ENCODE peak calls at places on chromosomes 1 and 21, in seven cellular contexts. One of them, this sample, is unnamed.

GRCh38 chr1:9093096-9093495 is 23.7 kb upstream of the SLC2A5 start:
- DNase-seq in neuronal stem cell: no peak
- DNase-seq in mesenchymal stem cell: no peak
- DNase-seq in H9: no peak
- DNase-seq in trophoblast cell: no peak
- DNase-seq in H1: no peak
- DNase-seq in IMR-90: no peak
- DNase-seq in this sample: no peak

GRCh38 chr1:21821385-21822019 is 9.4 kb downstream of the LDLRAD2 start:
- DNase-seq in neuronal stem cell: no peak
- DNase-seq in mesenchymal stem cell: no peak
- DNase-seq in H9: no peak
- DNase-seq in trophoblast cell: no peak
- DNase-seq in H1: no peak
- DNase-seq in IMR-90: no peak
- DNase-seq in this sample: no peak

GRCh38 chr1:109263597-109264378 is 14.4 kb downstream of the CELSR2 start:
- DNase-seq in neuronal stem cell: peak; percentile 75
- DNase-seq in mesenchymal stem cell: peak; percentile 84
- DNase-seq in H9: peak; percentile 98
- DNase-seq in trophoblast cell: peak; percentile 99
- DNase-seq in H1: peak; percentile 87
- DNase-seq in IMR-90: peak; percentile 79
- DNase-seq in this sample: peak; percentile 98

GRCh38 chr1:203124546-203125317 is 2.8 kb upstream of the ADORA1 start:
- DNase-seq in neuronal stem cell: no peak
- DNase-seq in mesenchymal stem cell: no peak
- DNase-seq in H9: peak; percentile 15
- DNase-seq in trophoblast cell: no peak
- DNase-seq in H1: no peak
- DNase-seq in IMR-90: peak; percentile 34
- DNase-seq in this sample: no peak

GRCh38 chr1:31614538-31615005 is 2.9 kb upstream of the HCRTR1 start:
- DNase-seq in neuronal stem cell: no peak
- DNase-seq in mesenchymal stem cell: no peak
- DNase-seq in H9: no peak
- DNase-seq in trophoblast cell: no peak
- DNase-seq in H1: no peak
- DNase-seq in IMR-90: no peak
- DNase-seq in this sample: peak; percentile 30

GRCh38 chr21:37220433-37220980 is 46.6 kb downstream of the VPS26C start:
- DNase-seq in neuronal stem cell: no peak
- DNase-seq in mesenchymal stem cell: no peak
- DNase-seq in H9: no peak
- DNase-seq in trophoblast cell: no peak
- DNase-seq in H1: no peak
- DNase-seq in IMR-90: peak; percentile 50
- DNase-seq in this sample: peak; percentile 38

GRCh38 chr1:40421694-40422384 is 28.4 kb upstream of the ZFP69B start:
- DNase-seq in neuronal stem cell: no peak
- DNase-seq in mesenchymal stem cell: no peak
- DNase-seq in H9: no peak
- DNase-seq in trophoblast cell: no peak
- DNase-seq in H1: no peak
- DNase-seq in IMR-90: peak; percentile 23
- DNase-seq in this sample: no peak

GRCh38 chr1:94100785-94101612 is 19.9 kb downstream of the ABCA4 start:
- DNase-seq in neuronal stem cell: no peak
- DNase-seq in mesenchymal stem cell: no peak
- DNase-seq in H9: no peak
- DNase-seq in trophoblast cell: peak; percentile 87
- DNase-seq in H1: no peak
- DNase-seq in IMR-90: no peak
- DNase-seq in this sample: no peak

GRCh38 chr1:61157420-61157987 is 75.1 kb downstream of the NFIA start:
- DNase-seq in neuronal stem cell: no peak
- DNase-seq in mesenchymal stem cell: peak; percentile 74
- DNase-seq in H9: no peak
- DNase-seq in trophoblast cell: no peak
- DNase-seq in H1: no peak
- DNase-seq in IMR-90: peak; percentile 66
- DNase-seq in this sample: no peak

GRCh38 chr21:43930848-43931384 is 65.9 kb downstream of the AGPAT3 start:
- DNase-seq in neuronal stem cell: no peak
- DNase-seq in mesenchymal stem cell: no peak
- DNase-seq in H9: no peak
- DNase-seq in trophoblast cell: no peak
- DNase-seq in H1: no peak
- DNase-seq in IMR-90: no peak
- DNase-seq in this sample: no peak

GRCh38 chr1:35377553-35377952 is 109.0 kb downstream of the ZMYM4 start:
- DNase-seq in neuronal stem cell: no peak
- DNase-seq in mesenchymal stem cell: peak; percentile 28
- DNase-seq in H9: no peak
- DNase-seq in trophoblast cell: no peak
- DNase-seq in H1: no peak
- DNase-seq in IMR-90: peak; percentile 68
- DNase-seq in this sample: no peak

GRCh38 chr1:25958475-25958874 is 39.4 kb downstream of the PAFAH2 start:
- DNase-seq in neuronal stem cell: no peak
- DNase-seq in mesenchymal stem cell: peak; percentile 66
- DNase-seq in H9: no peak
- DNase-seq in trophoblast cell: peak; percentile 91
- DNase-seq in H1: no peak
- DNase-seq in IMR-90: peak; percentile 87
- DNase-seq in this sample: no peak

GRCh38 chr1:64996541-64997257 is 30.4 kb upstream of the JAK1 start:
- DNase-seq in neuronal stem cell: no peak
- DNase-seq in mesenchymal stem cell: no peak
- DNase-seq in H9: no peak
- DNase-seq in trophoblast cell: no peak
- DNase-seq in H1: no peak
- DNase-seq in IMR-90: no peak
- DNase-seq in this sample: no peak

GRCh38 chr1:221841983-221842335 is 100.1 kb upstream of the DUSP10 start:
- DNase-seq in neuronal stem cell: no peak
- DNase-seq in mesenchymal stem cell: no peak
- DNase-seq in H9: no peak
- DNase-seq in trophoblast cell: no peak
- DNase-seq in H1: no peak
- DNase-seq in IMR-90: no peak
- DNase-seq in this sample: no peak

GRCh38 chr1:228308628-228309547 is 97.7 kb downstream of the TRIM11 start:
- DNase-seq in neuronal stem cell: no peak
- DNase-seq in mesenchymal stem cell: no peak
- DNase-seq in H9: peak; percentile 45
- DNase-seq in trophoblast cell: no peak
- DNase-seq in H1: no peak
- DNase-seq in IMR-90: no peak
- DNase-seq in this sample: peak; percentile 28

GRCh38 chr1:180501865-180502360 is 464 bp downstream of the ACBD6 start:
- DNase-seq in neuronal stem cell: no peak
- DNase-seq in mesenchymal stem cell: no peak
- DNase-seq in H9: peak; percentile 90
- DNase-seq in trophoblast cell: peak; percentile 81
- DNase-seq in H1: peak; percentile 44
- DNase-seq in IMR-90: no peak
- DNase-seq in this sample: no peak

GRCh38 chr1:228879164-228879563 is 143.9 kb downstream of the RHOU start:
- DNase-seq in neuronal stem cell: no peak
- DNase-seq in mesenchymal stem cell: no peak
- DNase-seq in H9: no peak
- DNase-seq in trophoblast cell: no peak
- DNase-seq in H1: no peak
- DNase-seq in IMR-90: no peak
- DNase-seq in this sample: no peak

GRCh38 chr21:28856588-28857250 is 136.0 kb downstream of the LTN1 start:
- DNase-seq in neuronal stem cell: peak; percentile 1
- DNase-seq in mesenchymal stem cell: no peak
- DNase-seq in H9: peak; percentile 44
- DNase-seq in trophoblast cell: no peak
- DNase-seq in H1: no peak
- DNase-seq in IMR-90: no peak
- DNase-seq in this sample: peak; percentile 34

GRCh38 chr21:18499761-18500376 is 96.3 kb upstream of the TMPRSS15 start:
- DNase-seq in neuronal stem cell: peak; percentile 56
- DNase-seq in mesenchymal stem cell: peak; percentile 53
- DNase-seq in H9: no peak
- DNase-seq in trophoblast cell: peak; percentile 64
- DNase-seq in H1: no peak
- DNase-seq in IMR-90: peak; percentile 13
- DNase-seq in this sample: peak; percentile 44

GRCh38 chr1:215263636-215264035 is 181.1 kb downstream of the KCNK2 start:
- DNase-seq in neuronal stem cell: no peak
- DNase-seq in mesenchymal stem cell: no peak
- DNase-seq in H9: no peak
- DNase-seq in trophoblast cell: no peak
- DNase-seq in H1: no peak
- DNase-seq in IMR-90: no peak
- DNase-seq in this sample: no peak

GRCh38 chr21:46036696-46037337 is 55.2 kb downstream of the COL6A1 start:
- DNase-seq in neuronal stem cell: no peak
- DNase-seq in mesenchymal stem cell: no peak
- DNase-seq in H9: no peak
- DNase-seq in trophoblast cell: no peak
- DNase-seq in H1: no peak
- DNase-seq in IMR-90: no peak
- DNase-seq in this sample: no peak

GRCh38 chr1:201459052-201459451 is 9.9 kb downstream of the PHLDA3 start:
- DNase-seq in neuronal stem cell: no peak
- DNase-seq in mesenchymal stem cell: no peak
- DNase-seq in H9: no peak
- DNase-seq in trophoblast cell: no peak
- DNase-seq in H1: no peak
- DNase-seq in IMR-90: no peak
- DNase-seq in this sample: no peak

GRCh38 chr1:201461783-201462441 is 7.1 kb downstream of the PHLDA3 start:
- DNase-seq in neuronal stem cell: no peak
- DNase-seq in mesenchymal stem cell: peak; percentile 99
- DNase-seq in H9: no peak
- DNase-seq in trophoblast cell: peak; percentile 61
- DNase-seq in H1: no peak
- DNase-seq in IMR-90: peak; percentile 99
- DNase-seq in this sample: no peak

GRCh38 chr1:201461193-201461657 is 7.8 kb downstream of the PHLDA3 start:
- DNase-seq in neuronal stem cell: no peak
- DNase-seq in mesenchymal stem cell: peak; percentile 99
- DNase-seq in H9: no peak
- DNase-seq in trophoblast cell: peak; percentile 90
- DNase-seq in H1: no peak
- DNase-seq in IMR-90: peak; percentile 98
- DNase-seq in this sample: peak; percentile 74

GRCh38 chr1:201459775-201460174 is 9.2 kb downstream of the PHLDA3 start:
- DNase-seq in neuronal stem cell: no peak
- DNase-seq in mesenchymal stem cell: no peak
- DNase-seq in H9: no peak
- DNase-seq in trophoblast cell: no peak
- DNase-seq in H1: no peak
- DNase-seq in IMR-90: no peak
- DNase-seq in this sample: no peak

DNA sequence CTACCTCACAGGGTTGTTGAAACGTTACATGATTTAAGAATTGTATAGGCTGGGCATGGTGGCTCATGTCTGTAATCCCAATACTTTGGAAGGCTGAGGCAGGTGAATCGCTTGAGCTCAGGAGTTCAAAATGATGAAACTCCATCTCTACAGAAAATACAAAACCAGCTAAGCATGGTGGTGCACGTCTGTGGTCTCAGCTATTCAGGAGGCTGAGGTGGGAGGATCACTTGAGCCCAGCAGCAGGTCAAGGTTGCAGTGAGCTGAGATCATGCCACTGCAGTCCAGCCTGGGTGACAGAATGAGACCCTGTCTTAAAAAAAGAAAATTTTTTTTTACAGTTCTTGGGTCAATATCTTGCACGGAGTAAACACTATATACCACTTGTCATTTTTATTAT is 8.2 kb downstream of the PHLDA3 start:
- DNase-seq in neuronal stem cell: no peak
- DNase-seq in mesenchymal stem cell: no peak
- DNase-seq in H9: no peak
- DNase-seq in trophoblast cell: no peak
- DNase-seq in H1: no peak
- DNase-seq in IMR-90: no peak
- DNase-seq in this sample: no peak
- H2AK5ac ChIP-seq in neuronal stem cell: no peak overlapping the region
- H2AK5ac ChIP-seq in mesenchymal stem cell: peak overlapping the region; percentile 45
- H2AK5ac ChIP-seq in H9: no peak overlapping the region
- H2AK5ac ChIP-seq in trophoblast cell: no peak overlapping the region
- H2AK5ac ChIP-seq in H1: no peak overlapping the region
- H2AK5ac ChIP-seq in IMR-90: peak overlapping the region; percentile 76
- H2AK5ac ChIP-seq in this sample: no peak overlapping the region

GRCh38 chr1:183693521-183693920 is 40.4 kb upstream of the APOBEC4 start:
- DNase-seq in neuronal stem cell: no peak
- DNase-seq in mesenchymal stem cell: no peak
- DNase-seq in H9: no peak
- DNase-seq in trophoblast cell: no peak
- DNase-seq in H1: no peak
- DNase-seq in IMR-90: no peak
- DNase-seq in this sample: no peak
- H2BK120ac ChIP-seq in neuronal stem cell: no peak overlapping the region
- H2BK120ac ChIP-seq in mesenchymal stem cell: no peak overlapping the region
- H2BK120ac ChIP-seq in H9: no peak overlapping the region
- H2BK120ac ChIP-seq in trophoblast cell: no peak overlapping the region
- H2BK120ac ChIP-seq in H1: no peak overlapping the region
- H2BK120ac ChIP-seq in IMR-90: no peak overlapping the region
- H2BK120ac ChIP-seq in this sample: no peak overlapping the region

GRCh38 chr1:229973297-229973612 is 93.8 kb upstream of the GALNT2 start:
- DNase-seq in neuronal stem cell: no peak
- DNase-seq in mesenchymal stem cell: no peak
- DNase-seq in H9: no peak
- DNase-seq in trophoblast cell: no peak
- DNase-seq in H1: no peak
- DNase-seq in IMR-90: no peak
- DNase-seq in this sample: no peak
- H2AK5ac ChIP-seq in neuronal stem cell: no peak overlapping the region
- H2AK5ac ChIP-seq in mesenchymal stem cell: no peak overlapping the region
- H2AK5ac ChIP-seq in H9: no peak overlapping the region
- H2AK5ac ChIP-seq in trophoblast cell: no peak overlapping the region
- H2AK5ac ChIP-seq in H1: no peak overlapping the region
- H2AK5ac ChIP-seq in IMR-90: no peak overlapping the region
- H2AK5ac ChIP-seq in this sample: no peak overlapping the region

GRCh38 chr1:79496129-79496528 is 489.6 kb upstream of the ADGRL4 start:
- DNase-seq in neuronal stem cell: no peak
- DNase-seq in mesenchymal stem cell: no peak
- DNase-seq in H9: no peak
- DNase-seq in trophoblast cell: no peak
- DNase-seq in H1: no peak
- DNase-seq in IMR-90: no peak
- DNase-seq in this sample: no peak

GRCh38 chr1:79497193-79497773 is 490.8 kb upstream of the ADGRL4 start:
- DNase-seq in neuronal stem cell: peak; percentile 20
- DNase-seq in mesenchymal stem cell: peak; percentile 44
- DNase-seq in H9: no peak
- DNase-seq in trophoblast cell: peak; percentile 31
- DNase-seq in H1: no peak
- DNase-seq in IMR-90: peak; percentile 47
- DNase-seq in this sample: peak; percentile 48

DNA sequence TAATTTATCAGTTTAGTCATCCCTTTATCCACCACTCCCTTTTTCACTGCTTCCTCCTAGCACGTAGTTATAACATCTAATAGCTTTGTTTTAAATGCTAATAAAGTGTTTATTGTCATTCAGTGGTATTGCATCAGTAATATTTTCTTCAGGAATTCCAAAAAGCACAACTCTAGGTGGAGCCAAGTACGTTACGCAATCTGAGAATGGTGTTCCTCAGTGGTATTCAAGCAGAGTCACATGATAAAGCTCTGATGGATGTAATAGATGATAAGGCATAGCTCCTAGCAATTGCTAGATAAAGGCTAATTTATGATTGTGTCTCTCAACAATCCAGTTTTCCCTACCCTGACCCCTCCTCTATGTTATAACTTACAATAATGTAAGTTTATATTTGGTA is 494.6 kb upstream of the ADGRL4 start:
- DNase-seq in neuronal stem cell: no peak
- DNase-seq in mesenchymal stem cell: no peak
- DNase-seq in H9: no peak
- DNase-seq in trophoblast cell: peak; percentile 17
- DNase-seq in H1: no peak
- DNase-seq in IMR-90: no peak
- DNase-seq in this sample: no peak
- H2BK120ac ChIP-seq in neuronal stem cell: no peak overlapping the region
- H2BK120ac ChIP-seq in mesenchymal stem cell: no peak overlapping the region
- H2BK120ac ChIP-seq in H9: no peak overlapping the region
- H2BK120ac ChIP-seq in trophoblast cell: no peak overlapping the region
- H2BK120ac ChIP-seq in H1: no peak overlapping the region
- H2BK120ac ChIP-seq in IMR-90: no peak overlapping the region
- H2BK120ac ChIP-seq in this sample: no peak overlapping the region